ENCODE peak calls at places on chromosomes 1 and 21, in six cellular contexts. J is Kasumi-1; T is activated CD8-positive, alpha-beta memory T cell treated with anti-CD3 and anti-CD28 coated beads for 48 hours; U is anterior cingulate cortex; K is PC-3; R is stimulated activated CD4-positive, alpha-beta T cell treated with anti-CD3 and anti-CD28 coated beads, Interleukin-1b, Interleukin-23, amount 100 ng/mL, for 48 hours. M is an unnamed sample.

GRCh38 chr1:201542166-201543045 is 3.5 kb downstream of the NAV1 start:
- DNase-seq in J (peak), T (no peak), U (no peak), K (peak), R (no peak), M (peak)

GRCh38 chr1:116997011-116997410 is 4.5 kb upstream of the CD101 start:
- DNase-seq in J (no peak), T (no peak), U (no peak), K (peak), R (no peak), M (peak)

GRCh38 chr1:52059326-52059725 is 3.2 kb downstream of the BTF3L4 start:
- DNase-seq in J (no peak), T (no peak), U (no peak), K (peak), R (no peak), M (peak)

GRCh38 chr1:74964508-74964907 is 169.7 kb upstream of the LHX8 start:
- DNase-seq in J (peak), T (no peak), U (no peak), K (peak), R (no peak), M (peak)

GRCh38 chr1:154727409-154727808 is 119.4 kb upstream of the ADAR start:
- DNase-seq in J (no peak), T (no peak), U (peak), K (no peak), R (no peak), M (no peak)

GRCh38 chr1:104648269-104648691 is 898.6 kb downstream of the AMY1C start:
- DNase-seq in J (peak), T (no peak), U (no peak), K (peak), R (no peak), M (peak)

GRCh38 chr21:32185726-32186125 is 93.1 kb downstream of the MIS18A start:
- DNase-seq in J (no peak), T (no peak), U (no peak), K (no peak), R (no peak), M (no peak)

GRCh38 chr1:153985984-153986761 is at the start of gene RAB13:
- DNase-seq in J (no peak), T (no peak), U (peak), K (peak), R (no peak), M (peak)

GRCh38 chr21:28419811-28420210 is 572.9 kb downstream of the LTN1 start:
- DNase-seq in J (no peak), T (no peak), U (no peak), K (peak), R (no peak), M (no peak)

GRCh38 chr21:39153373-39153772 is 29.9 kb downstream of the PSMG1 start:
- DNase-seq in J (peak), T (no peak), U (no peak), K (peak), R (no peak), M (peak)

GRCh38 chr1:184166495-184166894 is 115.0 kb downstream of the TSEN15 start:
- DNase-seq in J (no peak), T (no peak), U (peak), K (no peak), R (no peak), M (no peak)

GRCh38 chr1:113812661-113813135 is 422 bp upstream of the RSBN1 start:
- DNase-seq in J (no peak), T (no peak), U (peak), K (no peak), R (no peak), M (no peak)

GRCh38 chr1:214516434-214517326 is 34.7 kb downstream of the PTPN14 start:
- DNase-seq in J (no peak), T (no peak), U (no peak), K (peak), R (no peak), M (no peak)

GRCh38 chr1:36224537-36225297 is 474 bp downstream of the THRAP3 start:
- DNase-seq in J (peak), T (no peak), U (no peak), K (peak), R (no peak), M (peak)

GRCh38 chr1:201964266-201964665 is 9.0 kb downstream of the TIMM17A start:
- DNase-seq in J (no peak), T (no peak), U (no peak), K (no peak), R (no peak), M (peak)

GRCh38 chr1:23774174-23774880 is 3.9 kb upstream of the PITHD1 start:
- DNase-seq in J (no peak), T (no peak), U (no peak), K (no peak), R (no peak), M (no peak)

M was measured in M059J.